ENCODE peak calls at places on chromosomes 11 and 22, in eight cellular contexts. R, I, D, Y, S, Z, C and A are unnamed samples.

GRCh38 chr11:36149538-36150242 is 139.5 kb downstream of the COMMD9 start:
- DNase-seq in R (peak; percentile 92), I (peak; percentile 67), D (peak; percentile 34), Y (peak; percentile 3), S (no peak), Z (peak; percentile 62), C (peak; percentile 98), A (peak; percentile 100)

GRCh38 chr22:36439481-36440271 is 41.8 kb downstream of the TXN2 start:
- DNase-seq in R (no peak), I (no peak), D (no peak), Y (no peak), S (no peak), Z (no peak), C (peak; percentile 62), A (peak; percentile 83)

GRCh38 chr11:33801821-33802413 is 27.6 kb upstream of the FBXO3 start:
- DNase-seq in R (no peak), I (no peak), D (no peak), Y (no peak), S (no peak), Z (no peak), C (no peak), A (peak; percentile 45)

GRCh38 chr11:122509091-122509490 is 146.4 kb upstream of the UBASH3B start:
- DNase-seq in R (no peak), I (no peak), D (no peak), Y (no peak), S (no peak), Z (no peak), C (no peak), A (no peak)

GRCh38 chr22:43996170-43996980 is 27.7 kb upstream of the PARVB start:
- DNase-seq in R (no peak), I (peak; percentile 68), D (no peak), Y (peak; percentile 43), S (peak; percentile 31), Z (peak; percentile 64), C (peak; percentile 26), A (no peak)

GRCh38 chr11:92311616-92312449 is 87.2 kb downstream of the FAT3 start:
- DNase-seq in R (no peak), I (no peak), D (no peak), Y (no peak), S (no peak), Z (no peak), C (no peak), A (peak; percentile 62)

GRCh38 chr22:33867118-33867863 is 53.0 kb downstream of the LARGE1 start:
- DNase-seq in R (peak; percentile 64), I (no peak), D (no peak), Y (no peak), S (no peak), Z (no peak), C (peak; percentile 53), A (no peak)

GRCh38 chr11:118366287-118366686 is 6.9 kb downstream of the UBE4A start:
- DNase-seq in R (no peak), I (no peak), D (no peak), Y (no peak), S (no peak), Z (peak; percentile 96), C (no peak), A (no peak)